ENCODE peak calls at places on chromosome 20, in seven cellular contexts. I is SK-N-SH; U is pancreas; A is HTR-8/SVneo; E is brain microvascular endothelial cell; Z is activated CD8-positive, alpha-beta memory T cell treated with anti-CD3 and anti-CD28 coated beads for 4 hours; C is H4. G is an unnamed sample.

GRCh38 chr20:32536861-32537656 is 48.1 kb downstream of the NOL4L start:
- DNase-seq in I (peak; percentile 59), U (peak; percentile 91), A (no peak), E (no peak), Z (no peak), C (no peak), G (no peak)

GRCh38 chr20:51350941-51351631 is 191.4 kb downstream of the NFATC2 start:
- DNase-seq in I (no peak), U (no peak), A (no peak), E (peak; percentile 98), Z (no peak), C (peak; percentile 40), G (no peak)

GRCh38 chr20:57653910-57654309 is 33.7 kb upstream of the ZBP1 start:
- DNase-seq in I (peak; percentile 29), U (peak; percentile 20), A (no peak), E (no peak), Z (no peak), C (no peak), G (no peak)

GRCh38 chr20:58755751-58756524 is 63.3 kb downstream of the NPEPL1 start:
- DNase-seq in I (no peak), U (no peak), A (no peak), E (no peak), Z (no peak), C (no peak), G (no peak)

GRCh38 chr20:26169506-26169905 is 472.9 kb upstream of the ZNF337 start:
- DNase-seq in I (no peak), U (no peak), A (peak; percentile 13), E (no peak), Z (no peak), C (no peak), G (no peak)

GRCh38 chr20:56627122-56628014 is 1.7 kb upstream of the TFAP2C start:
- DNase-seq in I (peak; percentile 26), U (no peak), A (no peak), E (no peak), Z (no peak), C (no peak), G (no peak)

GRCh38 chr20:62736026-62736406 is 27.4 kb downstream of the NTSR1 start:
- DNase-seq in I (no peak), U (peak; percentile 36), A (no peak), E (no peak), Z (no peak), C (no peak), G (no peak)

GRCh38 chr20:46811328-46812084 is 83.1 kb upstream of the EYA2 start:
- DNase-seq in I (peak; percentile 62), U (no peak), A (no peak), E (no peak), Z (no peak), C (no peak), G (peak; percentile 99)

GRCh38 chr20:38001981-38002380 is 31.3 kb downstream of the TTI1 start:
- DNase-seq in I (no peak), U (no peak), A (no peak), E (peak; percentile 65), Z (no peak), C (no peak), G (no peak)

GRCh38 chr20:35327074-35327976 is 35.1 kb upstream of the FAM83C start:
- DNase-seq in I (no peak), U (no peak), A (no peak), E (no peak), Z (no peak), C (no peak), G (no peak)

GRCh38 chr20:10505320-10506226 is 70.5 kb downstream of the SLX4IP start:
- DNase-seq in I (no peak), U (no peak), A (no peak), E (no peak), Z (no peak), C (no peak), G (peak; percentile 50)

GRCh38 chr20:51698252-51698651 is 69.9 kb downstream of the ATP9A start:
- DNase-seq in I (no peak), U (no peak), A (no peak), E (no peak), Z (no peak), C (no peak), G (no peak)

GRCh38 chr20:23050847-23051627 is 1.6 kb upstream of the THBD start:
- DNase-seq in I (no peak), U (no peak), A (peak; percentile 29), E (peak; percentile 89), Z (no peak), C (peak; percentile 51), G (no peak)